ENCODE peak calls at places on chromosomes 1 and 21, in four cellular contexts. O is astrocyte of the spinal cord, G is progenitor cell of endocrine pancreas, P is AG09309. L is an unnamed sample.

GRCh38 chr1:33719771-33720670 is 143.9 kb upstream of the HMGB4 start:
- DNase-seq in O (peak), G (no peak), P (peak), L (peak)

GRCh38 chr1:94039871-94040569 is 80.9 kb downstream of the ABCA4 start:
- DNase-seq in G (no peak), P (no peak), O (no peak), L (no peak)

GRCh38 chr1:13996334-13996733 is 296.3 kb downstream of the PRDM2 start:
- DNase-seq in O (no peak), G (no peak), P (no peak), L (no peak)

GRCh38 chr1:72229893-72230292 is 52.4 kb downstream of the NEGR1 start:
- DNase-seq in G (no peak), P (no peak), O (no peak), L (no peak)

GRCh38 chr1:32871364-32872188 is 864 bp upstream of the FNDC5 start:
- DNase-seq in G (no peak), P (no peak), O (peak), L (no peak)

GRCh38 chr1:85313888-85314696 is 37.7 kb upstream of the BCL10 start:
- DNase-seq in P (peak), O (peak), G (no peak), L (peak)

GRCh38 chr1:234610061-234610581 is at the start of gene IRF2BP2:
- DNase-seq in P (no peak), G (peak), O (peak), L (peak)

GRCh38 chr21:45278156-45278911 is 9.4 kb downstream of the POFUT2 start:
- DNase-seq in O (no peak), G (no peak), P (no peak), L (no peak)

GRCh38 chr1:150551784-150552691 is 2.8 kb downstream of the ADAMTSL4 start:
- DNase-seq in O (peak), G (no peak), P (peak), L (no peak)

GRCh38 chr1:224621813-224622682 is 5.9 kb downstream of the CNIH3 start:
- DNase-seq in O (no peak), P (no peak), G (no peak), L (no peak)

GRCh38 chr1:103180660-103181059 is 72.3 kb upstream of the COL11A1 start:
- DNase-seq in G (no peak), O (peak), P (peak), L (peak)

GRCh38 chr1:151838491-151839412 is 868 bp downstream of the C2CD4D start:
- DNase-seq in P (no peak), G (no peak), O (no peak), L (no peak)

GRCh38 chr1:207981976-207982375 is 71.1 kb upstream of the CD34 start:
- DNase-seq in O (no peak), P (no peak), G (no peak), L (no peak)

GRCh38 chr1:30130106-30130505 is 593.3 kb downstream of the MATN1 start:
- DNase-seq in P (no peak), G (no peak), O (no peak), L (no peak)

GRCh38 chr1:38154089-38154470 is 107.5 kb upstream of the POU3F1 start:
- DNase-seq in O (no peak), P (no peak), G (no peak), L (no peak)

GRCh38 chr1:180163044-180163443 is 8.4 kb downstream of the QSOX1 start:
- DNase-seq in O (no peak), G (no peak), P (no peak), L (no peak)

GRCh38 chr1:19442150-19443096 is 42.9 kb downstream of the CAPZB start:
- DNase-seq in G (no peak), O (no peak), P (no peak), L (no peak)

GRCh38 chr1:233376711-233377110 is 49.2 kb downstream of the MAP3K21 start:
- DNase-seq in G (no peak), O (no peak), P (no peak), L (no peak)

GRCh38 chr1:156903328-156904091 is 10.0 kb downstream of the PEAR1 start:
- DNase-seq in P (no peak), O (no peak), G (no peak), L (no peak)

GRCh38 chr1:95534985-95535384 is 301.0 kb downstream of the RWDD3 start:
- DNase-seq in G (no peak), O (no peak), P (no peak), L (no peak)

GRCh38 chr1:157515141-157515540 is 37.2 kb downstream of the FCRL5 start:
- DNase-seq in G (no peak), P (no peak), O (no peak), L (no peak)

GRCh38 chr1:20071416-20071815 is 1.4 kb downstream of the PLA2G5 start:
- DNase-seq in G (no peak), P (no peak), O (no peak), L (no peak)

GRCh38 chr1:70667771-70668170 is 256.7 kb downstream of the CTH start:
- DNase-seq in P (no peak), G (no peak), O (no peak), L (no peak)

GRCh38 chr1:23037081-23037740 is 17.9 kb downstream of the KDM1A start:
- DNase-seq in O (no peak), P (no peak), G (no peak), L (no peak)

GRCh38 chr1:92994105-92994712 is 32.9 kb upstream of the DIPK1A start:
- DNase-seq in G (peak), P (peak), O (peak), L (peak)

GRCh38 chr1:2192031-2192995 is 2.3 kb downstream of the FAAP20 start:
- DNase-seq in O (peak), G (no peak), P (no peak), L (no peak)

GRCh38 chr21:44392916-44393315 is 39.5 kb downstream of the TRPM2 start:
- DNase-seq in O (no peak), P (no peak), G (no peak), L (no peak)

GRCh38 chr1:207343675-207344074 is 22.2 kb downstream of the CD55 start:
- DNase-seq in O (no peak), G (no peak), P (no peak), L (no peak)

GRCh38 chr1:59976194-59977074 is 49.9 kb upstream of the CYP2J2 start:
- DNase-seq in G (peak), O (peak), P (no peak), L (peak)

GRCh38 chr1:100362821-100363466 is 10.6 kb downstream of the CDC14A start:
- DNase-seq in O (peak), P (peak), G (no peak), L (no peak)

GRCh38 chr1:228064296-228064695 is 18.2 kb upstream of the ARF1 start:
- DNase-seq in G (no peak), O (no peak), P (no peak), L (no peak)

GRCh38 chr1:172185206-172185605 is 235.3 kb upstream of the C1orf105 start:
- DNase-seq in G (no peak), O (peak), P (no peak), L (peak)

GRCh38 chr1:55067022-55067781 is 27.9 kb downstream of the PCSK9 start:
- DNase-seq in G (no peak), P (no peak), O (no peak), L (no peak)

GRCh38 chr21:26941436-26941835 is 25.5 kb downstream of the ADAMTS5 start:
- DNase-seq in P (no peak), O (no peak), G (no peak), L (no peak)

GRCh38 chr1:161159087-161159914 is at the start of gene USP21:
- DNase-seq in P (no peak), O (peak), G (peak), L (peak)
- TF ChIP-seq CTCF in P (peak), O (peak), G (peak), L (peak)

DNA sequence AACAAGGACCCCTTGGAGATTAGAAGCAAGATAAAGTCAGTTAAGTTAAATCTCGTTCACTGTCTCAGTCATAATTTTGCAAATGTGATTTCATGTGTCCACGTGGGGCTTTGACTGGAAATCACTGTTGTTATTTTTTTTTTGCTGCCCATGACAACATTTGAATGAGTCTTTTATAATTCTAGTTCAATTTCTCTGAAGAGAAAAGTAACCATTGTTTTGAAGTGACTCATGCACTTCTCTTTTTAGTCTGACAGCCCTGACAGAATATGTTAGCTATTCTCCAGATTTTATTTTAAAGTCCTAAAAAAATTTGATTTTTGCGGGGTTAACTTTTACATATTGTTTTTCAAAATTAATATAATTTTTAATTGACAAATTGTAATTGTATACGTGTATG is 30.7 kb upstream of the NLRP3 start:
- DNase-seq in O (no peak), G (no peak), P (no peak), L (no peak)
- TF ChIP-seq CTCF in O (no peak), G (no peak), P (no peak), L (no peak)

GRCh38 chr1:225862581-225862950 is 19.6 kb downstream of the TMEM63A start:
- DNase-seq in P (no peak), G (no peak), O (no peak), L (no peak)

GRCh38 chr1:225866061-225866844 is 15.9 kb downstream of the TMEM63A start:
- DNase-seq in G (no peak), P (no peak), O (peak), L (peak)

GRCh38 chr1:225863167-225863566 is 19.0 kb downstream of the TMEM63A start:
- DNase-seq in O (peak), G (no peak), P (no peak), L (no peak)

GRCh38 chr1:225866981-225867380 is 15.2 kb downstream of the TMEM63A start:
- DNase-seq in G (no peak), P (no peak), O (no peak), L (no peak)

GRCh38 chr1:225865514-225865913 is 16.7 kb downstream of the TMEM63A start:
- DNase-seq in O (no peak), G (no peak), P (no peak), L (no peak)
- TF ChIP-seq CTCF in O (no peak), G (no peak), P (no peak), L (no peak)

GRCh38 chr21:30842990-30843389 is 13.4 kb upstream of the KRTAP7-1 start:
- DNase-seq in G (no peak), P (no peak), O (no peak), L (no peak)
- TF ChIP-seq CTCF in G (peak), P (no peak), O (no peak), L (no peak)

GRCh38 chr1:162168935-162169545 is 99.5 kb downstream of the NOS1AP start:
- DNase-seq in G (no peak), P (no peak), O (peak), L (peak)
- TF ChIP-seq CTCF in G (no peak), P (no peak), O (no peak), L (no peak)

DNA sequence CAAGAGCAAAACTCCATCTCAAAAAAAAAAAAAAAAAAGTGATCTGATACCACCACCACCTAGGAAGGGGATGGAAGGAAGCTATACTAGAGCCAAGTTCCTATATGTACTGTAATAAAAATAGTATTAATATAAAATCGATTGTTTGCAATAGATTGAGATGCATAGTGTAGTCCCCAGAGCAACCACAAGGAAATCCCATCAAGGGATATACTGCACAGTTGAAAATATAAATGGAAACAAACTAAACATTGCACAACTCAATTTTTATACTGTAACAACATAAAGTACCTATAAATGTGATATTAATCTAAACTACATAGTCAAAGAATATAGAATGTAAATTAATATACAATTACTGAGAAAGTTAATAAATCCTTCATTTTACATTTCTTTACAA is 20.9 kb upstream of the PSMG1 start:
- DNase-seq in P (no peak), O (no peak), G (no peak), L (no peak)
- TF ChIP-seq CTCF in P (peak), O (peak), G (peak), L (peak)

GRCh38 chr1:87167157-87167810 is 161.4 kb upstream of the LMO4 start:
- DNase-seq in G (no peak), O (no peak), P (no peak), L (no peak)

GRCh38 chr1:87171199-87171598 is 157.5 kb upstream of the LMO4 start:
- DNase-seq in O (no peak), G (no peak), P (no peak), L (no peak)

GRCh38 chr1:87169250-87169910 is 159.3 kb upstream of the LMO4 start:
- DNase-seq in G (no peak), P (no peak), O (peak), L (peak)

GRCh38 chr1:87170151-87170550 is 158.5 kb upstream of the LMO4 start:
- DNase-seq in P (no peak), O (no peak), G (no peak), L (no peak)

GRCh38 chr1:87167855-87168630 is 160.6 kb upstream of the LMO4 start:
- DNase-seq in O (peak), P (no peak), G (no peak), L (no peak)
- TF ChIP-seq CTCF in O (peak), P (no peak), G (peak), L (peak)

DNA sequence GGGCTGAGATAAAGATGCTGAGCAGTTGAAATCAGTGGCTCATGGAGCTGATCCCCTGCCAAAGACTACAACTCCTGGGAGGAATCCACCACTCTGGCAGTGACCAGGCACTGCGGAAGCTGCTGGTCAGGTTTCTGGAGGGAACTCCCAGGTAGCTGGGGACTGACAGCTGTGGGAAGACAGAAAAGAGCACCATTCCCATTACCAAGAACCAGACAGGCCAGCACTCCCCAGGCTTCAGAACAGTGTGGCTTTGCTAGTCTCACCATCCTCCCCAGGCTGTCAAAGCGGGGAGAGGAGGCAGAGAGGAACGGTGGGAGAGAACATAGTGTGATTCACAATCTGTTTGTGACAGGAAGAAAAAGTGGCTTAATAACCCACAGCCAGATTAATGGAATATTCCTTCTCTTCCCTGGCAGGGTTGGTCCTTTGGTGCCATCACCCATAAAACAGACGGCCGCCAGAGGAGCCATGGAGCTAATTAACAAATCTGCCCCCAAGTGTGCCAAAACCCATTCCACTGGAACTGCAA is 92.1 kb downstream of the MAB21L3 start:
- DNase-seq in O (no peak), G (no peak), P (no peak), L (no peak)
- TF ChIP-seq CTCF in O (no peak), G (no peak), P (no peak), L (no peak)

GRCh38 chr1:17272641-17273040 is 23.7 kb downstream of the PADI3 start:
- DNase-seq in O (no peak), P (no peak), G (no peak), L (no peak)

GRCh38 chr1:17276568-17276967 is 27.7 kb downstream of the PADI3 start:
- DNase-seq in G (no peak), P (peak), O (peak), L (peak)

GRCh38 chr1:17273096-17273495 is 24.2 kb downstream of the PADI3 start:
- DNase-seq in P (no peak), O (no peak), G (no peak), L (no peak)

GRCh38 chr1:17272066-17272465 is 23.2 kb downstream of the PADI3 start:
- DNase-seq in P (no peak), G (no peak), O (no peak), L (no peak)

DNA sequence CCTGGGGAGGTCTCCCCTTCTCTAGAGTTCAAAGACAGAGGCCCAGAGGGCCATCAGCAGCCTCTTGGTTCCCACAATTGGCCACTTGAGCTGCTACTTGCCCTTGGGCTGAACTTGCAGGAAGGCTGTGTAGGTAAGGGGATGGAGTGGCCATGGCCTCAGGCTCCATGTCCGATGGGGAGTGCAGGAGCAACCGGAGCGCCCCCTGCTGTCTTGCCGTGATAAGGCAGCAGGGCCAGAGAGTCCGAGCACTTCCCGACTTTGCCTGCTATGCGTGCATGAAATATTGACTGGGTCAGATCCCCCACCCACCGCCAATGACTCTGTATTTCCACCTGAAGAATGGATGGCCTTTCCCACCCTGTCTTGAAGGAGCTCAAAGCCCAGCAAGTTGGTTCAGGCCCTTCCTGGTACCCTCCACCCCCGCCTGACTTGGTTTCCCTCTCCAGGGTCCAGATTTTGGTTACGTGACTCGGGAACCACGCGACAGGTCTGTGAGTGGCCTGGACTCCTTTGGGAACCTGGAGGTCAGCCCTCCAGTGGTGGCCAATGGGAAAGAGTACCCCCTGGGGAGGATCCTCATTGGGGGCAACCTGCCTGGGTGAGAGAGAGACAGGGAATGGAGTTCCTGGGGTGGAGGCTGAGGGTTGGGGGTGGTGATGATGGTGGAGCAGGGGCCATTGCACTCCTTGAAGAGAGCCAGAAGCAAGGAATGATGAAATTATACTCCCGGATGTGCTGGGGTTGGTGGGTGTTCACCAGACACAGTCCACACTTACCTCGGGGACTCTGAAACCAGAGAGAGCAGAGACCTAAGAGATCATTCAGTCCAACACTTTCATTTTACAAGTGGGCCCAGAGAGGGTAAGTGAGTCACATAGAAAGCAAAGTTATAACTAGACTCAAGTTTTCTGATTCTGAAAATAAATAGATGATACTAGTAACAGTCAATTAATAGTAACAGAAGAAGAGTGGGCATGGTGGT is 25.6 kb downstream of the PADI3 start:
- DNase-seq in O (peak), P (no peak), G (peak), L (no peak)
- TF ChIP-seq CTCF in O (peak), P (peak), G (peak), L (peak)

GRCh38 chr1:114648503-114648902 is 21.3 kb downstream of the DENND2C start:
- DNase-seq in G (no peak), O (no peak), P (no peak), L (no peak)
- TF ChIP-seq CTCF in G (no peak), O (no peak), P (no peak), L (no peak)